ENCODE peak calls at places on chromosomes 3 and 15, in five cellular contexts. One of them, this sample, is unnamed.

GRCh38 chr15:57732526-57733331 is 26.2 kb downstream of the POLR2M start:
- DNase-seq in Peyer's patch: peak
- DNase-seq in transverse colon: peak
- DNase-seq in lower leg skin: no peak
- DNase-seq in stomach: peak
- DNase-seq in this sample: peak

GRCh38 chr3:197014942-197015575 is 14.6 kb downstream of the MELTF start:
- DNase-seq in lower leg skin: no peak
- DNase-seq in stomach: no peak
- DNase-seq in Peyer's patch: no peak
- DNase-seq in transverse colon: no peak
- DNase-seq in this sample: no peak

GRCh38 chr3:10772230-10773161 is 43.5 kb upstream of the SLC6A11 start:
- DNase-seq in Peyer's patch: no peak
- DNase-seq in lower leg skin: no peak
- DNase-seq in stomach: no peak
- DNase-seq in transverse colon: no peak
- DNase-seq in this sample: no peak

GRCh38 chr15:69265347-69265955 is 33.3 kb upstream of the PAQR5 start:
- DNase-seq in lower leg skin: no peak
- DNase-seq in transverse colon: no peak
- DNase-seq in stomach: no peak
- DNase-seq in Peyer's patch: no peak
- DNase-seq in this sample: no peak

GRCh38 chr15:40103124-40103858 is 5.4 kb downstream of the BMF start:
- DNase-seq in stomach: peak
- DNase-seq in transverse colon: peak
- DNase-seq in Peyer's patch: peak
- DNase-seq in lower leg skin: peak
- DNase-seq in this sample: peak

GRCh38 chr3:168269019-168269418 is 173.3 kb upstream of the GOLIM4 start:
- DNase-seq in lower leg skin: no peak
- DNase-seq in transverse colon: no peak
- DNase-seq in Peyer's patch: no peak
- DNase-seq in stomach: no peak
- DNase-seq in this sample: no peak

GRCh38 chr3:17782751-17783150 is 40.3 kb upstream of the TBC1D5 start:
- DNase-seq in transverse colon: no peak
- DNase-seq in stomach: no peak
- DNase-seq in lower leg skin: no peak
- DNase-seq in Peyer's patch: no peak
- DNase-seq in this sample: no peak

GRCh38 chr3:51970606-51971300 is 3.1 kb downstream of the ABHD14B start:
- DNase-seq in transverse colon: peak
- DNase-seq in stomach: peak
- DNase-seq in Peyer's patch: no peak
- DNase-seq in lower leg skin: no peak
- DNase-seq in this sample: no peak

GRCh38 chr15:34055868-34056595 is 17.0 kb upstream of the AVEN start:
- DNase-seq in lower leg skin: no peak
- DNase-seq in Peyer's patch: no peak
- DNase-seq in transverse colon: no peak
- DNase-seq in stomach: no peak
- DNase-seq in this sample: no peak

GRCh38 chr3:9808345-9809037 is 1.6 kb upstream of the TTLL3 start:
- DNase-seq in lower leg skin: no peak
- DNase-seq in Peyer's patch: peak
- DNase-seq in stomach: no peak
- DNase-seq in transverse colon: peak
- DNase-seq in this sample: no peak

GRCh38 chr15:87707581-87708130 is 548.9 kb downstream of the NTRK3 start:
- DNase-seq in Peyer's patch: no peak
- DNase-seq in lower leg skin: no peak
- DNase-seq in transverse colon: no peak
- DNase-seq in stomach: no peak
- DNase-seq in this sample: no peak

GRCh38 chr3:190513409-190514162 is at the start of gene IL1RAP:
- DNase-seq in transverse colon: peak
- DNase-seq in lower leg skin: peak
- DNase-seq in Peyer's patch: peak
- DNase-seq in stomach: peak
- DNase-seq in this sample: peak
- TF ChIP-seq POLR2A in transverse colon: peak
- TF ChIP-seq POLR2A in lower leg skin: no peak
- TF ChIP-seq POLR2A in Peyer's patch: peak
- TF ChIP-seq POLR2A in stomach: no peak
- TF ChIP-seq POLR2A in this sample: no peak

GRCh38 chr3:7536921-7537320 is 676.0 kb downstream of the GRM7 start:
- DNase-seq in lower leg skin: no peak
- DNase-seq in stomach: no peak
- DNase-seq in Peyer's patch: no peak
- DNase-seq in transverse colon: no peak
- DNase-seq in this sample: no peak
- TF ChIP-seq CTCF in lower leg skin: no peak
- TF ChIP-seq CTCF in stomach: no peak
- TF ChIP-seq CTCF in Peyer's patch: no peak
- TF ChIP-seq CTCF in transverse colon: no peak
- TF ChIP-seq CTCF in this sample: no peak

DNA sequence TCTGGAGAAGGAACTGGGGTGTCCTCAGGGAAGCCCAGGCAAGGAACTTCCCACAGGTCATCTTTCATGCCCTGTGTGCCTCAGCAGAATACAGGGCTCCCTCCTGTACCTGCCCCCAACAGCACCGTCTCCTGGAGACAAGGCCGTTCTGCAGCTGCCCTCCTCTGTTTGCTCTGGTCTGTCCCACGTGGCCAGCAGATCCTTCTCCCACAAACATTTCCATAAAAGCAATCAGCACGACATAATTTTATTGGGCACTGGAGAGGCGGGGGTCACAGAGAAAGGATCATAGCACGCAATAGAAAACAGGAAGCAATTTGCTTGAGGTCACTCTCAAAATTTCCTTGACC is 29.5 kb downstream of the STARD5 start:
- DNase-seq in lower leg skin: no peak
- DNase-seq in stomach: no peak
- DNase-seq in Peyer's patch: peak
- DNase-seq in transverse colon: peak
- DNase-seq in this sample: no peak
- H3K4me3 ChIP-seq in lower leg skin: no peak
- H3K4me3 ChIP-seq in stomach: peak
- H3K4me3 ChIP-seq in Peyer's patch: no peak
- H3K4me3 ChIP-seq in transverse colon: no peak
- H3K4me3 ChIP-seq in this sample: no peak

DNA sequence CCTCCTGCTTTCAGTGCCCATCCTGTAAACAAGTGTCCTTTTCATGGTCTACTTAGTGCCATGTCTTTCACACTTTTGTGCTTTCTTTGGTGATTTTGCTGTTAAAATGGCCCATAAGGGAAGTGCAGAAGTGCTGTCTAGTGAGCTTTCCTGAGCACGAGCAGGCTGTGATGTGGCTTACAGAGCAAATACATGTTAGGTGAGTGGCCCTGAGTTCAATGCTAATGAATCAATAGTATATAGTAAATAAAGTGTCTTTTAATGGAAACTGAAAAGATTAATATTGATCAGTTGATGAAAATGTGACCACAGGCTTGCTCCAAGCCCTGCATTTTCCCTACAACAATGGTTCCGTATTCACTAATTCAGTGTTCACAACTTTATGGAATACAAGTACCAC is 5.7 kb downstream of the SH3BP5 start:
- DNase-seq in stomach: no peak
- DNase-seq in lower leg skin: no peak
- DNase-seq in transverse colon: no peak
- DNase-seq in Peyer's patch: no peak
- DNase-seq in this sample: no peak
- TF ChIP-seq POLR2A in stomach: no peak
- TF ChIP-seq POLR2A in lower leg skin: no peak
- TF ChIP-seq POLR2A in transverse colon: no peak
- TF ChIP-seq POLR2A in Peyer's patch: no peak
- TF ChIP-seq POLR2A in this sample: no peak